ENCODE peak calls at places on chromosomes 1 and 21, in five cellular contexts. One of them, this sample, is unnamed.

GRCh38 chr21:45416619-45417018 is 11.7 kb downstream of the COL18A1 start:
- DNase-seq in right cardiac atrium: no peak
- DNase-seq in HFFc6: no peak
- DNase-seq in NCI-H1436 treated with DMSO at 0.1 percent for 48 hours: no peak
- DNase-seq in GM04504: no peak
- DNase-seq in this sample: peak

GRCh38 chr1:115654663-115655306 is 13.0 kb downstream of the VANGL1 start:
- DNase-seq in right cardiac atrium: peak
- DNase-seq in HFFc6: no peak
- DNase-seq in NCI-H1436 treated with DMSO at 0.1 percent for 48 hours: no peak
- DNase-seq in GM04504: no peak
- DNase-seq in this sample: no peak

GRCh38 chr1:39395357-39395831 is 96.0 kb upstream of the BMP8A start:
- DNase-seq in right cardiac atrium: no peak
- DNase-seq in HFFc6: peak
- DNase-seq in NCI-H1436 treated with DMSO at 0.1 percent for 48 hours: no peak
- DNase-seq in GM04504: peak
- DNase-seq in this sample: peak

GRCh38 chr1:204941415-204942338 is 71.0 kb downstream of the NFASC start:
- DNase-seq in right cardiac atrium: peak
- DNase-seq in HFFc6: peak
- DNase-seq in NCI-H1436 treated with DMSO at 0.1 percent for 48 hours: peak
- DNase-seq in GM04504: peak
- DNase-seq in this sample: peak

GRCh38 chr1:230743874-230744273 is 3.3 kb upstream of the CAPN9 start:
- DNase-seq in right cardiac atrium: no peak
- DNase-seq in HFFc6: no peak
- DNase-seq in NCI-H1436 treated with DMSO at 0.1 percent for 48 hours: no peak
- DNase-seq in GM04504: no peak
- DNase-seq in this sample: no peak

GRCh38 chr21:37155216-37155615 is 82.2 kb downstream of the TTC3 start:
- DNase-seq in right cardiac atrium: no peak
- DNase-seq in HFFc6: no peak
- DNase-seq in NCI-H1436 treated with DMSO at 0.1 percent for 48 hours: no peak
- DNase-seq in GM04504: peak
- DNase-seq in this sample: no peak

GRCh38 chr1:30814292-30814691 is 56.7 kb upstream of the LAPTM5 start:
- DNase-seq in right cardiac atrium: no peak
- DNase-seq in HFFc6: no peak
- DNase-seq in NCI-H1436 treated with DMSO at 0.1 percent for 48 hours: no peak
- DNase-seq in GM04504: no peak
- DNase-seq in this sample: no peak

GRCh38 chr1:160400646-160401486 is 502 bp downstream of the VANGL2 start:
- DNase-seq in right cardiac atrium: peak
- DNase-seq in HFFc6: no peak
- DNase-seq in NCI-H1436 treated with DMSO at 0.1 percent for 48 hours: no peak
- DNase-seq in GM04504: no peak
- DNase-seq in this sample: peak

GRCh38 chr1:156119503-156120209 is 5.1 kb downstream of the LMNA start:
- DNase-seq in right cardiac atrium: peak
- DNase-seq in HFFc6: no peak
- DNase-seq in NCI-H1436 treated with DMSO at 0.1 percent for 48 hours: no peak
- DNase-seq in GM04504: no peak
- DNase-seq in this sample: peak

GRCh38 chr1:93817819-93818569 is 61.0 kb downstream of the DNTTIP2 start:
- DNase-seq in right cardiac atrium: peak
- DNase-seq in HFFc6: no peak
- DNase-seq in NCI-H1436 treated with DMSO at 0.1 percent for 48 hours: no peak
- DNase-seq in GM04504: no peak
- DNase-seq in this sample: no peak

GRCh38 chr1:30151826-30152225 is 571.6 kb downstream of the MATN1 start:
- DNase-seq in right cardiac atrium: no peak
- DNase-seq in HFFc6: no peak
- DNase-seq in NCI-H1436 treated with DMSO at 0.1 percent for 48 hours: no peak
- DNase-seq in GM04504: no peak
- DNase-seq in this sample: no peak

GRCh38 chr21:46206163-46207005 is 22.1 kb upstream of the SPATC1L start:
- DNase-seq in right cardiac atrium: peak
- DNase-seq in HFFc6: no peak
- DNase-seq in NCI-H1436 treated with DMSO at 0.1 percent for 48 hours: no peak
- DNase-seq in GM04504: no peak
- DNase-seq in this sample: no peak

GRCh38 chr1:112704908-112705627 is 1.9 kb downstream of the RHOC start:
- DNase-seq in right cardiac atrium: peak
- DNase-seq in HFFc6: peak
- DNase-seq in NCI-H1436 treated with DMSO at 0.1 percent for 48 hours: peak
- DNase-seq in GM04504: peak
- DNase-seq in this sample: peak